ENCODE peak calls at places on chromosomes 16 and 17, in seven cellular contexts. One of them, this sample, is unnamed.

GRCh38 chr16:88487920-88488842 is 35.1 kb downstream of the ZFPM1 start:
- DNase-seq in CD8-positive, alpha-beta T cell: no peak
- DNase-seq in prostate gland: no peak
- DNase-seq in IMR-90: no peak
- DNase-seq in CD4-positive, CD25-positive, alpha-beta regulatory T cell: no peak
- DNase-seq in kidney: no peak
- DNase-seq in ovary: no peak
- DNase-seq in this sample: no peak

GRCh38 chr17:20612635-20613034 is 33.1 kb downstream of the CDRT15L2 start:
- DNase-seq in ovary: no peak
- DNase-seq in IMR-90: no peak
- DNase-seq in CD8-positive, alpha-beta T cell: no peak
- DNase-seq in CD4-positive, CD25-positive, alpha-beta regulatory T cell: no peak
- DNase-seq in kidney: no peak
- DNase-seq in prostate gland: no peak
- DNase-seq in this sample: no peak

GRCh38 chr16:88815901-88816589 is 4.3 kb upstream of the APRT start:
- DNase-seq in CD4-positive, CD25-positive, alpha-beta regulatory T cell: peak; percentile 50
- DNase-seq in CD8-positive, alpha-beta T cell: peak; percentile 59
- DNase-seq in IMR-90: no peak
- DNase-seq in ovary: no peak
- DNase-seq in prostate gland: no peak
- DNase-seq in kidney: no peak
- DNase-seq in this sample: no peak

GRCh38 chr16:76653390-76654026 is 376.3 kb downstream of the CNTNAP4 start:
- DNase-seq in IMR-90: peak; percentile 28
- DNase-seq in prostate gland: no peak
- DNase-seq in CD4-positive, CD25-positive, alpha-beta regulatory T cell: peak; percentile 21
- DNase-seq in ovary: no peak
- DNase-seq in CD8-positive, alpha-beta T cell: no peak
- DNase-seq in kidney: no peak
- DNase-seq in this sample: peak; percentile 57

GRCh38 chr16:78215222-78215621 is 115.8 kb downstream of the WWOX start:
- DNase-seq in prostate gland: no peak
- DNase-seq in kidney: no peak
- DNase-seq in CD4-positive, CD25-positive, alpha-beta regulatory T cell: no peak
- DNase-seq in CD8-positive, alpha-beta T cell: no peak
- DNase-seq in ovary: no peak
- DNase-seq in IMR-90: no peak
- DNase-seq in this sample: no peak

GRCh38 chr17:34397265-34397664 is 34.2 kb upstream of the CCL1 start:
- DNase-seq in CD8-positive, alpha-beta T cell: no peak
- DNase-seq in ovary: no peak
- DNase-seq in prostate gland: no peak
- DNase-seq in CD4-positive, CD25-positive, alpha-beta regulatory T cell: no peak
- DNase-seq in IMR-90: no peak
- DNase-seq in kidney: no peak
- DNase-seq in this sample: no peak

GRCh38 chr16:11253995-11254912 is 1.8 kb downstream of the SOCS1 start:
- DNase-seq in ovary: no peak
- DNase-seq in IMR-90: peak; percentile 16
- DNase-seq in prostate gland: no peak
- DNase-seq in CD4-positive, CD25-positive, alpha-beta regulatory T cell: peak; percentile 49
- DNase-seq in CD8-positive, alpha-beta T cell: no peak
- DNase-seq in kidney: peak; percentile 80
- DNase-seq in this sample: no peak

GRCh38 chr17:42845556-42845917 is 1.2 kb downstream of the AOC2 start:
- DNase-seq in ovary: no peak
- DNase-seq in prostate gland: no peak
- DNase-seq in kidney: no peak
- DNase-seq in CD8-positive, alpha-beta T cell: no peak
- DNase-seq in CD4-positive, CD25-positive, alpha-beta regulatory T cell: no peak
- DNase-seq in IMR-90: no peak
- DNase-seq in this sample: no peak

GRCh38 chr17:82603981-82604448 is 44.2 kb downstream of the WDR45B start:
- DNase-seq in ovary: no peak
- DNase-seq in IMR-90: peak; percentile 38
- DNase-seq in prostate gland: no peak
- DNase-seq in CD8-positive, alpha-beta T cell: peak; percentile 51
- DNase-seq in CD4-positive, CD25-positive, alpha-beta regulatory T cell: peak; percentile 83
- DNase-seq in kidney: peak; percentile 89
- DNase-seq in this sample: no peak

GRCh38 chr16:12601290-12601900 is 202.3 kb downstream of the CPPED1 start:
- DNase-seq in CD8-positive, alpha-beta T cell: no peak
- DNase-seq in IMR-90: no peak
- DNase-seq in CD4-positive, CD25-positive, alpha-beta regulatory T cell: no peak
- DNase-seq in kidney: no peak
- DNase-seq in ovary: no peak
- DNase-seq in prostate gland: no peak
- DNase-seq in this sample: no peak

GRCh38 chr16:3656491-3657468 is 2.3 kb downstream of the DNASE1 start:
- DNase-seq in CD8-positive, alpha-beta T cell: no peak
- DNase-seq in kidney: peak; percentile 71
- DNase-seq in CD4-positive, CD25-positive, alpha-beta regulatory T cell: peak; percentile 16
- DNase-seq in IMR-90: no peak
- DNase-seq in prostate gland: no peak
- DNase-seq in ovary: peak; percentile 18
- DNase-seq in this sample: no peak

GRCh38 chr16:84196727-84197486 is 6.0 kb downstream of the ADAD2 start:
- DNase-seq in kidney: no peak
- DNase-seq in CD8-positive, alpha-beta T cell: no peak
- DNase-seq in prostate gland: peak; percentile 69
- DNase-seq in IMR-90: no peak
- DNase-seq in ovary: no peak
- DNase-seq in CD4-positive, CD25-positive, alpha-beta regulatory T cell: no peak
- DNase-seq in this sample: peak; percentile 64

GRCh38 chr16:86961133-86961720 is 356.0 kb downstream of the C16orf95 start:
- DNase-seq in prostate gland: no peak
- DNase-seq in IMR-90: peak; percentile 72
- DNase-seq in CD4-positive, CD25-positive, alpha-beta regulatory T cell: no peak
- DNase-seq in kidney: peak; percentile 81
- DNase-seq in ovary: no peak
- DNase-seq in CD8-positive, alpha-beta T cell: no peak
- DNase-seq in this sample: no peak

GRCh38 chr17:10226930-10227695 is 28.7 kb upstream of the GAS7 start:
- DNase-seq in IMR-90: peak; percentile 22
- DNase-seq in CD4-positive, CD25-positive, alpha-beta regulatory T cell: peak; percentile 19
- DNase-seq in ovary: peak; percentile 23
- DNase-seq in prostate gland: peak; percentile 46
- DNase-seq in kidney: no peak
- DNase-seq in CD8-positive, alpha-beta T cell: peak; percentile 47
- DNase-seq in this sample: no peak

GRCh38 chr16:50067290-50067853 is 1.6 kb downstream of the HEATR3 start:
- DNase-seq in prostate gland: no peak
- DNase-seq in CD4-positive, CD25-positive, alpha-beta regulatory T cell: peak; percentile 73
- DNase-seq in ovary: peak; percentile 23
- DNase-seq in CD8-positive, alpha-beta T cell: peak; percentile 55
- DNase-seq in kidney: no peak
- DNase-seq in IMR-90: peak; percentile 74
- DNase-seq in this sample: peak; percentile 13

GRCh38 chr16:30567160-30567990 is 4.1 kb downstream of the ZNF688 start:
- DNase-seq in CD4-positive, CD25-positive, alpha-beta regulatory T cell: peak; percentile 64
- DNase-seq in IMR-90: peak; percentile 27
- DNase-seq in kidney: no peak
- DNase-seq in CD8-positive, alpha-beta T cell: peak; percentile 65
- DNase-seq in ovary: no peak
- DNase-seq in prostate gland: no peak
- DNase-seq in this sample: peak; percentile 82

GRCh38 chr17:4233668-4234258 is 30.0 kb downstream of the ANKFY1 start:
- DNase-seq in CD4-positive, CD25-positive, alpha-beta regulatory T cell: no peak
- DNase-seq in kidney: no peak
- DNase-seq in CD8-positive, alpha-beta T cell: no peak
- DNase-seq in ovary: no peak
- DNase-seq in IMR-90: no peak
- DNase-seq in prostate gland: peak; percentile 20
- DNase-seq in this sample: no peak

GRCh38 chr17:4232168-4232813 is 31.5 kb downstream of the ANKFY1 start:
- DNase-seq in CD8-positive, alpha-beta T cell: no peak
- DNase-seq in IMR-90: peak; percentile 74
- DNase-seq in CD4-positive, CD25-positive, alpha-beta regulatory T cell: no peak
- DNase-seq in ovary: no peak
- DNase-seq in kidney: no peak
- DNase-seq in prostate gland: peak; percentile 52
- DNase-seq in this sample: peak; percentile 66

GRCh38 chr17:4236456-4236855 is 27.3 kb downstream of the ANKFY1 start:
- DNase-seq in CD4-positive, CD25-positive, alpha-beta regulatory T cell: no peak
- DNase-seq in ovary: no peak
- DNase-seq in prostate gland: no peak
- DNase-seq in IMR-90: peak; percentile 52
- DNase-seq in kidney: no peak
- DNase-seq in CD8-positive, alpha-beta T cell: no peak
- DNase-seq in this sample: no peak

GRCh38 chr17:4235372-4236279 is 28.2 kb downstream of the ANKFY1 start:
- DNase-seq in IMR-90: peak; percentile 43
- DNase-seq in ovary: no peak
- DNase-seq in CD8-positive, alpha-beta T cell: no peak
- DNase-seq in kidney: no peak
- DNase-seq in CD4-positive, CD25-positive, alpha-beta regulatory T cell: no peak
- DNase-seq in prostate gland: no peak
- DNase-seq in this sample: no peak

DNA sequence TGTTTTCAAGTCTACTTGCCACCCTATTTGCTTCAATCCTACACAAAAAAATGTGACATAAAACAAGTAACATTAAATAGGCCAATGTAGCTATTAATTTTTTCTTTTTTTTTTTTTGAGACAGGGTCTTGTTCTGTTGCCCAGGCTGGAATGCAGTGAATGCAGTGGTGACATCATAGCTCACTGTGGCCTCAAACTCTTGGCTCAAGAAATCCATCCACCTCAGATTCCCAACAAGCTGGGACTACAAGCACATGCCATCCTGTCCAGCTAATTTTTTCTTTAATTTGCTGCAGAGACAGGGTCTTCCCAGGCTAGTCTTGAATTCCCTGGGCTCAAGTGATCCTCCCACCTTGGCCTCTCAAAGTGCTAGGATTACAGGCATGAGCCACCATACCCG is 29.4 kb downstream of the ANKFY1 start:
- DNase-seq in ovary: no peak
- DNase-seq in kidney: no peak
- DNase-seq in CD4-positive, CD25-positive, alpha-beta regulatory T cell: no peak
- DNase-seq in CD8-positive, alpha-beta T cell: no peak
- DNase-seq in IMR-90: peak; percentile 31
- DNase-seq in prostate gland: no peak
- DNase-seq in this sample: no peak
- H3K4me1 ChIP-seq in ovary: peaks cover 7% of the 10 kb centered on the region
- H3K4me1 ChIP-seq in kidney: no peaks in the 10 kb centered on the region
- H3K4me1 ChIP-seq in CD4-positive, CD25-positive, alpha-beta regulatory T cell: no peaks in the 10 kb centered on the region
- H3K4me1 ChIP-seq in CD8-positive, alpha-beta T cell: peaks cover 17% of the 10 kb centered on the region
- H3K4me1 ChIP-seq in IMR-90: peaks cover 18% of the 10 kb centered on the region
- H3K4me1 ChIP-seq in prostate gland: peaks cover 5% of the 10 kb centered on the region
- H3K4me1 ChIP-seq in this sample: peaks cover 33% of the 10 kb centered on the region

GRCh38 chr16:70749681-70750601 is 51.0 kb downstream of the VAC14 start:
- DNase-seq in kidney: no peak
- DNase-seq in ovary: peak; percentile 73
- DNase-seq in IMR-90: no peak
- DNase-seq in prostate gland: no peak
- DNase-seq in CD8-positive, alpha-beta T cell: no peak
- DNase-seq in CD4-positive, CD25-positive, alpha-beta regulatory T cell: no peak
- DNase-seq in this sample: no peak
- H3K4me1 ChIP-seq in kidney: peaks cover 40% of the 10 kb centered on the region
- H3K4me1 ChIP-seq in ovary: peaks cover 28% of the 10 kb centered on the region
- H3K4me1 ChIP-seq in IMR-90: peaks cover 54% of the 10 kb centered on the region
- H3K4me1 ChIP-seq in prostate gland: peaks cover 38% of the 10 kb centered on the region
- H3K4me1 ChIP-seq in CD8-positive, alpha-beta T cell: peaks cover 23% of the 10 kb centered on the region
- H3K4me1 ChIP-seq in CD4-positive, CD25-positive, alpha-beta regulatory T cell: peaks cover 8% of the 10 kb centered on the region
- H3K4me1 ChIP-seq in this sample: peaks cover 10% of the 10 kb centered on the region

GRCh38 chr17:27615121-27615520 is 15.9 kb upstream of the LGALS9 start:
- DNase-seq in kidney: no peak
- DNase-seq in prostate gland: no peak
- DNase-seq in ovary: no peak
- DNase-seq in IMR-90: peak; percentile 11
- DNase-seq in CD4-positive, CD25-positive, alpha-beta regulatory T cell: no peak
- DNase-seq in CD8-positive, alpha-beta T cell: no peak
- DNase-seq in this sample: no peak

GRCh38 chr17:27621557-27621956 is 9.4 kb upstream of the LGALS9 start:
- DNase-seq in IMR-90: no peak
- DNase-seq in kidney: peak; percentile 26
- DNase-seq in CD4-positive, CD25-positive, alpha-beta regulatory T cell: no peak
- DNase-seq in CD8-positive, alpha-beta T cell: no peak
- DNase-seq in prostate gland: no peak
- DNase-seq in ovary: no peak
- DNase-seq in this sample: no peak

GRCh38 chr17:27616414-27616813 is 14.6 kb upstream of the LGALS9 start:
- DNase-seq in CD4-positive, CD25-positive, alpha-beta regulatory T cell: peak; percentile 15
- DNase-seq in kidney: no peak
- DNase-seq in CD8-positive, alpha-beta T cell: no peak
- DNase-seq in prostate gland: no peak
- DNase-seq in IMR-90: no peak
- DNase-seq in ovary: no peak
- DNase-seq in this sample: no peak

GRCh38 chr17:27620721-27621120 is 10.3 kb upstream of the LGALS9 start:
- DNase-seq in IMR-90: no peak
- DNase-seq in CD8-positive, alpha-beta T cell: no peak
- DNase-seq in ovary: no peak
- DNase-seq in CD4-positive, CD25-positive, alpha-beta regulatory T cell: peak; percentile 32
- DNase-seq in kidney: no peak
- DNase-seq in prostate gland: no peak
- DNase-seq in this sample: no peak

DNA sequence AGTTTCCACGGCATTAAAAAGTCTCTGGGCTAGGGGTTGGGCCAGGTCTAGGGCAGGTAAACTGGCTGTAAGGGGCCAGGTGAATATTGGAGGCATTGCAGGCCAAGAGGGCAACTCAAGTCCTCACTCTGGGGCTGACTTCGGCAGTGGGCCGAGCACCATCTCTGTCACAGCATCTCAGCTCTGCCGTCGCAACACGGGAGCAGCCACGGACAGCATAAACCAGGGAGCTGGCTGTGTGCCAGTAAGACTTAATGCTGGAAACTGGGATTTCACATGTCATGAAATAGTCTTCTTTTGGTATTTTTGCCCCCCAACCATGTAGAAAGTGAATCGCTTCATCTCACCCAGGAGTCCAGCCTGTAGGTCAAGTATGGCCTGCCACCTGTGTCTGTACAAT is 12.6 kb upstream of the LGALS9 start:
- DNase-seq in prostate gland: no peak
- DNase-seq in CD8-positive, alpha-beta T cell: no peak
- DNase-seq in kidney: peak; percentile 52
- DNase-seq in CD4-positive, CD25-positive, alpha-beta regulatory T cell: no peak
- DNase-seq in IMR-90: no peak
- DNase-seq in ovary: no peak
- DNase-seq in this sample: no peak
- H3K4me1 ChIP-seq in prostate gland: no peaks in the 10 kb centered on the region
- H3K4me1 ChIP-seq in CD8-positive, alpha-beta T cell: no peaks in the 10 kb centered on the region
- H3K4me1 ChIP-seq in kidney: no peaks in the 10 kb centered on the region
- H3K4me1 ChIP-seq in CD4-positive, CD25-positive, alpha-beta regulatory T cell: peaks cover 12% of the 10 kb centered on the region
- H3K4me1 ChIP-seq in IMR-90: no peaks in the 10 kb centered on the region
- H3K4me1 ChIP-seq in ovary: no peaks in the 10 kb centered on the region
- H3K4me1 ChIP-seq in this sample: no peaks in the 10 kb centered on the region

DNA sequence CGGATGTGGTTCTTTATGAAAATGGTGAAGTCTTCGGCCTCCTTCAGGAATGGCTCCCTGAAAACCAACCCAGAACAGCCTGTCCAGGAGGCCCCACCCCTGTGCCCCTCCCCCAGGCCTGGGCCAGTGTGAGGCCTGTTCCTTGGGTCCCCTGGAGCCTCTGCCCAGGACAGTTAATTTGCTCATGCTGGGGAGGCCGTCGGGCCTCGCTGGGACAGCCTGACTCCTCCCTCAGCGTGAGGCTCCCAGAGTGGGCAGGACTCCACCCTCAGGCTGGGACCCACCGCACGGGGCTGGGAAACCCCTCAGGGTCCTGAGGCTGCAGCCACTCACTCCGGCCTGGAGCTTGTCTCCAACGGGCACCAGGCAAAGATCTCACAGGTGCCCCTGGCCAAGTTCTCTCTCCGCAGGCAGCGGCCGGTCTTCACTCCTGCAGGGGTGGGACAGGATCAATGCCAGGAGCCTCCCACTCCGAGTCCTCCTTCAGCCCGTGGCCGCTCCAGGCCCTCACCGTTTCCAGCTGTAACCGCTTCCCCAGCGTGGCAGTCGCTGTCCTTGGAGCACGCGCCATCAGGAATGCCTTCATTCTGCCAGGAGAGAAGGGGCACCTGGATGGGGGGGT is 5.8 kb downstream of the P2RX5 start:
- DNase-seq in prostate gland: no peak
- DNase-seq in CD8-positive, alpha-beta T cell: no peak
- DNase-seq in CD4-positive, CD25-positive, alpha-beta regulatory T cell: no peak
- DNase-seq in IMR-90: no peak
- DNase-seq in ovary: no peak
- DNase-seq in kidney: peak; percentile 64
- DNase-seq in this sample: no peak
- H3K4me1 ChIP-seq in prostate gland: no peaks in the 10 kb centered on the region
- H3K4me1 ChIP-seq in CD8-positive, alpha-beta T cell: peaks cover 6% of the 10 kb centered on the region
- H3K4me1 ChIP-seq in CD4-positive, CD25-positive, alpha-beta regulatory T cell: peaks cover 10% of the 10 kb centered on the region
- H3K4me1 ChIP-seq in IMR-90: peaks cover 4% of the 10 kb centered on the region
- H3K4me1 ChIP-seq in ovary: no peaks in the 10 kb centered on the region
- H3K4me1 ChIP-seq in kidney: no peaks in the 10 kb centered on the region
- H3K4me1 ChIP-seq in this sample: no peaks in the 10 kb centered on the region

This sample was measured in foreskin keratinocyte.